ENCODE peak calls at places on chromosomes 3 and 15, in five cellular contexts. A is neuronal stem cell, Q is H9, E is mesenchymal stem cell, I is trophoblast cell. X is an unnamed sample.

GRCh38 chr15:76398702-76399101 is 62.1 kb downstream of the ISL2 start:
- DNase-seq in A (no peak), Q (no peak), E (no peak), I (no peak), X (no peak)

GRCh38 chr3:69086133-69086722 is 1.5 kb downstream of the ARL6IP5 start:
- DNase-seq in A (no peak), Q (no peak), E (peak), I (peak), X (peak)

GRCh38 chr15:98812711-98813441 is 164.5 kb downstream of the IGF1R start:
- DNase-seq in A (no peak), Q (no peak), E (no peak), I (no peak), X (no peak)

GRCh38 chr3:16728762-16729745 is 123.8 kb upstream of the DAZL start:
- DNase-seq in A (no peak), Q (no peak), E (no peak), I (peak), X (peak)

GRCh38 chr3:101036213-101036618 is 43.0 kb upstream of the ABI3BP start:
- DNase-seq in A (peak), Q (peak), E (peak), I (peak), X (peak)

GRCh38 chr3:45011756-45012441 is 14.2 kb upstream of the CLEC3B start:
- DNase-seq in A (no peak), Q (no peak), E (peak), I (peak), X (peak)

GRCh38 chr3:133894334-133895207 is 1.1 kb downstream of the RAB6B start:
- DNase-seq in A (no peak), Q (peak), E (no peak), I (no peak), X (no peak)

GRCh38 chr3:33318709-33319380 is 41.6 kb downstream of the FBXL2 start:
- DNase-seq in A (no peak), Q (no peak), E (no peak), I (peak), X (peak)

GRCh38 chr3:35919160-35919559 is 279.8 kb downstream of the ARPP21 start:
- DNase-seq in A (no peak), Q (no peak), E (no peak), I (no peak), X (no peak)

GRCh38 chr3:169026543-169027181 is 636.9 kb downstream of the MECOM start:
- DNase-seq in A (no peak), Q (no peak), E (peak), I (no peak), X (peak)

GRCh38 chr15:39360417-39360816 is 220.5 kb upstream of the THBS1 start:
- DNase-seq in A (no peak), Q (no peak), E (no peak), I (no peak), X (no peak)

GRCh38 chr3:65326574-65326973 is 638.8 kb upstream of the ADAMTS9 start:
- DNase-seq in A (no peak), Q (no peak), E (no peak), I (no peak), X (no peak)

GRCh38 chr3:187744169-187745151 is 808 bp downstream of the BCL6 start:
- DNase-seq in A (no peak), Q (no peak), E (peak), I (no peak), X (peak)

GRCh38 chr3:129278970-129279906 is 568 bp downstream of the HMCES start:
- DNase-seq in A (peak), Q (peak), E (peak), I (no peak), X (peak)

GRCh38 chr3:111650378-111651275 is 55.5 kb upstream of the ZBED2 start:
- DNase-seq in A (no peak), Q (no peak), E (no peak), I (no peak), X (no peak)

GRCh38 chr3:11509175-11510000 is 134.3 kb downstream of the VGLL4 start:
- DNase-seq in A (no peak), Q (no peak), E (peak), I (no peak), X (peak)

DNA sequence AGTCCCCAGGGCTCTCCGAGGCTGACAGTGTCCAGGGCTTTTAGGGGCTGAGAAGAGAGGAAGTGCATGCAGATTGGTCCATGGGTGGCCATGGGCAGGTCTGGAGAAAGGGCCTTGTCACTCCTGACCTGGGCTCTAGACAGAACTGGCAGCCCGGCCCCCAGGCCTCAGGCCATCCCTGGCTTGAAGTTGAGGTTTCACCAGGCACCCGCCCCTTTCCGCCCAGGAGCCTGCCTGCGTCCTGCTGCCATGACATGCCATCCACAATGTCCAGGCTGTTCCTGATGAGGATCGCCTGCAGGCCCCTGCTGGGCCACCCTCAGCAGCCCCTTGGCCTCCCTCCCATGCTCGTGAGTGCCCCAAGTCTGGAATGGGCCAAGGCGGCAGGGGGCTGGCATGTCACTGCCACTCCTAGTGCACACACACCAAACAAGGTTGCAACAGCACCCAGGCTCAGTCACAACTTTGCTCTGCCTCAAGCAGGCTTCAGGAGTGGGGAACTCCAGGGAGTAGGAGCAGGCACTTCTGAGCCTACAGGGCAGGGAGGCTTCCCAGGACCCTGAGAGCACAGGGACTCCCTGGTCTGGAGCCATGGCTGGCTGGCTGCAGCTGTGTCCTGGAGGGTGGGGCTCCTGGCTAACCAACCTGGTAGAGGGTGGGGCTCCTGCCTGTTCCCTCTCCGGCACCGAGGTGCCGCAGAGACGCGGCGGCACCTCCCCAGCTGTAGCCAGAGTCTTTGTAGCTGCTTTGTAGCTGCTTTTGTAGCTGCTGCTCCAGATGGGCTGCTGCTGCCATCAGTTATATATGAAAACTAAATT is 1457.1 kb upstream of the GBE1 start:
- DNase-seq in A (no peak), Q (peak), E (no peak), I (no peak), X (no peak)
- H4K8ac ChIP-seq in A (no peak), Q (no peak), E (no peak), I (no peak), X (no peak)

GRCh38 chr3:170130532-170130931 is 51.0 kb downstream of the PHC3 start:
- DNase-seq in A (no peak), Q (no peak), E (peak), I (no peak), X (no peak)

GRCh38 chr3:170128977-170129431 is 52.5 kb downstream of the PHC3 start:
- DNase-seq in A (no peak), Q (no peak), E (peak), I (no peak), X (peak)

GRCh38 chr3:170132335-170132734 is 49.2 kb downstream of the PHC3 start:
- DNase-seq in A (no peak), Q (no peak), E (no peak), I (no peak), X (no peak)

DNA sequence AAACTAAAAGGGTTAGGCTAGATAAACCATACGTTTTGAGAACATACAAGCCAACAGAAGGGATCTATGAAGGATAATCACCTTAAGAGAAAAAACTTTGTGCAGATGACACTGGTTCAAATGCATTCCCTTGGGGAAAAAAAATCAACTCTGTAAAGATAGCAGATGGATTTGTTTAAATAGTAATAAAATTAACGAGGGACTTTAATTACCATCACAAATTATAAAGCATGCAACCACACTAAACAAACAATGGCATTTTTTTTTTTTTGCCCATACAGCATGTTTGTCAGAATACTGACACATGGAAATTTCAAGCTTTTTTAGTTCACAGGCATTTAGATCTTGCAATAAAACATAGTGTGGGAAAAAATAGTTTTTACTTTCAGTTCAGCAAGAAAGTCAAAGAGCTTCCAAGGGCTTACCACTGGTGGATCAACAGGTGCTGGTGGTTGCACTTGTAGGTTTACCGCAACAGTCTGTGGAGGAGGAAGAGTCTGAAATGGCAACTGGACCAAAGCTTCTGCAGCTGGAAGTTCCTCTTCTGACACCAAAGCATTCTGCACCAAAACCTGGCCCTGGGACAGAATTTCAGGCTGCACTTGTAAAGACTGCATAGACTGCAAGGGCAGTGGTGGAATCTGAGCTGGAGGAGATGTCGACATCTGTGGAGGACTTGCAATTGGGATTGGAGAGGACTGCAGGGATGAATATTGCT is 53.1 kb downstream of the PHC3 start:
- DNase-seq in A (no peak), Q (no peak), E (peak), I (no peak), X (no peak)
- H4K8ac ChIP-seq in A (no peak), Q (peak), E (no peak), I (no peak), X (no peak)

DNA sequence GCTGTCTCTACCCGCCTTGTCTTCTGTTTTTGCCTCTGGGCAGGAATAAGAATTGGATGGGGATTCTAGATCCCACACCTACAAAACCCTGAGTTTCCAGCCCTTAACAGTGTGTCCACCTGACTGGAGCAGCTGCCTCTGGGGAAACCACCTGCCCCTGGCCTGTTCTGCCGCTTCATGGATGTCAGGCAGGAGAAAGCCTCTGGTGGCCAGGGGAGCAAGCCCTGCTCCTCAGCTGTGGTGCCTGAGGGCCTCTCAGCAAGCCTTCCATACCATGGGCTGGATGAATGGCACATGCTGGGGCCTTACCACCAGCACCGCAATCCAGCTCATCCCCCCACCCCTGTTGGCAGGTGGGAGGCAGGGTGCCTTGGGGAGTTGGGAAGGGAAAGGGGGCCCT is 5.3 kb upstream of the CPNE9 start:
- DNase-seq in A (no peak), Q (no peak), E (no peak), I (no peak), X (no peak)
- H4K8ac ChIP-seq in A (no peak), Q (no peak), E (no peak), I (no peak), X (no peak)

GRCh38 chr3:53616971-53617892 is 122.8 kb downstream of the CACNA1D start:
- DNase-seq in A (no peak), Q (no peak), E (no peak), I (no peak), X (no peak)

GRCh38 chr3:53616330-53616729 is 121.9 kb downstream of the CACNA1D start:
- DNase-seq in A (no peak), Q (no peak), E (no peak), I (no peak), X (no peak)

GRCh38 chr3:53618946-53619345 is 124.5 kb downstream of the CACNA1D start:
- DNase-seq in A (no peak), Q (no peak), E (no peak), I (no peak), X (no peak)

GRCh38 chr3:53618524-53618906 is 124.1 kb downstream of the CACNA1D start:
- DNase-seq in A (no peak), Q (no peak), E (no peak), I (no peak), X (no peak)

GRCh38 chr3:53617893-53618523 is 123.6 kb downstream of the CACNA1D start:
- DNase-seq in A (no peak), Q (no peak), E (no peak), I (no peak), X (no peak)
- H4K8ac ChIP-seq in A (no peak), Q (no peak), E (no peak), I (no peak), X (no peak)

GRCh38 chr3:18423401-18424212 is 1.5 kb downstream of the SATB1 start:
- DNase-seq in A (no peak), Q (peak), E (peak), I (no peak), X (peak)

GRCh38 chr3:18425641-18426403 is 683 bp upstream of the SATB1 start:
- DNase-seq in A (no peak), Q (peak), E (peak), I (no peak), X (no peak)

GRCh38 chr3:18424213-18424861 is 802 bp downstream of the SATB1 start:
- DNase-seq in A (no peak), Q (peak), E (no peak), I (no peak), X (no peak)

GRCh38 chr3:18426597-18426996 is 1.5 kb upstream of the SATB1 start:
- DNase-seq in A (no peak), Q (no peak), E (no peak), I (no peak), X (no peak)

GRCh38 chr3:18424862-18425640 is at the start of gene SATB1:
- DNase-seq in A (peak), Q (peak), E (peak), I (peak), X (peak)
- H4K8ac ChIP-seq in A (no peak), Q (no peak), E (peak), I (peak), X (no peak)

DNA sequence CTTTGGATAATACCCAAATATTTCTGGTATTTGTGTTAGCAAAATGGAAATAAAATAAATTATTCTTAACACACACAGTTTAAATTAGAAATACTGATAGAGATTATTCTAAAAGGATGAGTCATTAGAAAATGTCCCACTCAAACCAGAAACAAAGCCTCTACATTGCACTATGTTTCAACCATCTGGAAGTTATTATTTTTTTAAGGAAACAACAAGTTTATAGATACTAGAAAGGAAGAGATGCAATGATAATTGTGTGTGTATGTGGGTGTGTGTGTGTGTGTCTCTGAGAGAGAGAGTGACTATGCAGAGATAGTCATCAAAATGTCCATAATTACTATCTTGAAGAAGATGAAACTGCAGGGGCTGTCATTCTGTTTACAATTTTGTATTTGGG is 1340.5 kb downstream of the ROBO1 start:
- DNase-seq in A (no peak), Q (no peak), E (no peak), I (no peak), X (no peak)
- H4K8ac ChIP-seq in A (no peak), Q (no peak), E (no peak), I (no peak), X (no peak)

X was measured in IMR-90.